ENCODE peak calls at places on chromosome 21, in six cellular contexts. J, G, T, V, W and Q are unnamed samples.

GRCh38 chr21:29228306-29228705 is 70.4 kb upstream of the BACH1 start:
- DNase-seq in G (no peak), J (no peak), V (no peak), W (no peak), T (no peak), Q (no peak)

GRCh38 chr21:26528882-26529281 is 44.2 kb downstream of the CYYR1 start:
- DNase-seq in G (no peak), J (no peak), V (no peak), T (no peak), W (no peak), Q (no peak)

GRCh38 chr21:45849651-45850050 is 131.9 kb upstream of the COL6A1 start:
- DNase-seq in J (no peak), G (no peak), W (no peak), T (peak; percentile 4), V (no peak), Q (no peak)

GRCh38 chr21:45326169-45326833 is 38.6 kb upstream of the POFUT2 start:
- DNase-seq in W (no peak), T (no peak), G (peak; percentile 16), V (no peak), J (peak; percentile 62), Q (peak; percentile 84)

GRCh38 chr21:41972511-41973205 is 18.8 kb upstream of the C2CD2 start:
- DNase-seq in G (no peak), T (no peak), J (no peak), W (no peak), V (no peak), Q (no peak)

GRCh38 chr21:26374817-26375216 is 198.3 kb downstream of the CYYR1 start:
- DNase-seq in W (no peak), T (no peak), G (no peak), V (no peak), J (no peak), Q (no peak)

GRCh38 chr21:41876928-41877652 is 2.1 kb downstream of the PRDM15 start:
- DNase-seq in J (no peak), V (no peak), W (no peak), G (no peak), T (no peak), Q (no peak)

GRCh38 chr21:45029968-45030636 is 44.3 kb upstream of the ADARB1 start:
- DNase-seq in J (no peak), G (no peak), W (peak; percentile 36), T (no peak), V (no peak), Q (no peak)

GRCh38 chr21:27213328-27213727 is 246.4 kb upstream of the ADAMTS5 start:
- DNase-seq in V (no peak), J (no peak), G (no peak), W (no peak), T (no peak), Q (no peak)

GRCh38 chr21:16305686-16306085 is 575.9 kb downstream of the USP25 start:
- DNase-seq in J (no peak), W (peak; percentile 5), V (no peak), T (no peak), G (no peak), Q (peak; percentile 32)

GRCh38 chr21:42125571-42126544 is 54.7 kb downstream of the UMODL1 start:
- DNase-seq in W (no peak), J (no peak), G (no peak), T (no peak), V (no peak), Q (no peak)

GRCh38 chr21:46316708-46317324 is 6.9 kb downstream of the C21orf58 start:
- DNase-seq in G (no peak), J (no peak), T (no peak), W (no peak), V (no peak), Q (no peak)

GRCh38 chr21:26801524-26801923 is 43.7 kb downstream of the ADAMTS1 start:
- DNase-seq in V (no peak), W (no peak), J (no peak), G (no peak), T (no peak), Q (no peak)

GRCh38 chr21:44892536-44893277 is 19.2 kb upstream of the PTTG1IP start:
- DNase-seq in J (no peak), W (peak; percentile 78), G (peak; percentile 69), T (peak; percentile 79), V (peak; percentile 74), Q (peak; percentile 73)

GRCh38 chr21:32524010-32524719 is 61.2 kb downstream of the TCP10L start:
- DNase-seq in T (no peak), V (no peak), J (no peak), W (no peak), G (peak; percentile 41), Q (no peak)

GRCh38 chr21:43835861-43836260 is 29.2 kb upstream of the AGPAT3 start:
- DNase-seq in W (no peak), G (no peak), J (no peak), T (no peak), V (no peak), Q (no peak)

GRCh38 chr21:38170283-38170682 is 86.5 kb upstream of the KCNJ15 start:
- DNase-seq in T (no peak), G (no peak), W (peak; percentile 23), J (no peak), V (no peak), Q (peak; percentile 48)
- TF ChIP-seq CTCF in T (no peak), G (peak; percentile 61), W (peak; percentile 35), J (peak; percentile 36), V (peak; percentile 59), Q (no peak)

GRCh38 chr21:36757246-36757645 is 58.3 kb downstream of the SIM2 start:
- DNase-seq in T (no peak), G (no peak), J (peak; percentile 2), V (no peak), W (no peak), Q (no peak)

GRCh38 chr21:36751383-36751782 is 52.5 kb downstream of the SIM2 start:
- DNase-seq in G (no peak), W (no peak), T (no peak), V (no peak), J (no peak), Q (no peak)

GRCh38 chr21:36753556-36753955 is 54.6 kb downstream of the SIM2 start:
- DNase-seq in G (no peak), V (no peak), W (no peak), T (no peak), J (no peak), Q (no peak)

GRCh38 chr21:36756527-36756926 is 57.6 kb downstream of the SIM2 start:
- DNase-seq in T (no peak), G (no peak), W (no peak), V (no peak), J (peak; percentile 9), Q (no peak)

GRCh38 chr21:36754241-36754881 is 55.4 kb downstream of the SIM2 start:
- DNase-seq in V (no peak), J (no peak), W (no peak), G (no peak), T (no peak), Q (no peak)
- TF ChIP-seq CTCF in V (no peak), J (no peak), W (no peak), G (no peak), T (no peak), Q (no peak)

GRCh38 chr21:34796518-34797201 is 127.9 kb downstream of the CLIC6 start:
- DNase-seq in W (no peak), J (no peak), T (no peak), G (no peak), V (no peak), Q (no peak)

GRCh38 chr21:34793471-34793870 is 124.7 kb downstream of the CLIC6 start:
- DNase-seq in W (no peak), J (no peak), V (no peak), T (no peak), G (no peak), Q (no peak)

GRCh38 chr21:34794686-34795085 is 125.9 kb downstream of the CLIC6 start:
- DNase-seq in V (no peak), G (no peak), T (no peak), W (no peak), J (no peak), Q (no peak)

GRCh38 chr21:34797202-34797527 is 128.4 kb downstream of the CLIC6 start:
- DNase-seq in V (no peak), G (no peak), T (no peak), J (no peak), W (no peak), Q (no peak)

GRCh38 chr21:34795152-34796141 is 126.7 kb downstream of the CLIC6 start:
- DNase-seq in V (no peak), J (no peak), T (no peak), W (no peak), G (no peak), Q (no peak)
- TF ChIP-seq CTCF in V (no peak), J (peak; percentile 13), T (no peak), W (no peak), G (peak; percentile 14), Q (no peak)

GRCh38 chr21:38774586-38775285 is 31.0 kb upstream of the ETS2 start:
- DNase-seq in W (no peak), J (no peak), G (no peak), V (no peak), T (no peak), Q (no peak)
- TF ChIP-seq CTCF in W (no peak), J (no peak), G (no peak), V (no peak), T (no peak), Q (no peak)

GRCh38 chr21:30958737-30959136 is 77.4 kb upstream of the KRTAP11-1 start:
- DNase-seq in V (no peak), T (no peak), G (no peak), J (no peak), W (no peak), Q (no peak)

GRCh38 chr21:30962013-30962412 is 76.3 kb downstream of the KRTAP19-8 start:
- DNase-seq in V (no peak), W (no peak), J (no peak), T (no peak), G (no peak), Q (no peak)
- TF ChIP-seq CTCF in V (no peak), W (peak; percentile 32), J (no peak), T (peak; percentile 59), G (no peak), Q (peak; percentile 45)